ENCODE peak calls at places on chromosome 5, in six cellular contexts. K is stomach, H is H1, P is HCT116, N is spleen, X is prostate gland. F is an unnamed sample.
A peak's percentile ranks its signal among the peaks of the same experiment; 100 is the strongest.

GRCh38 chr5:168590666-168591065 is 11.5 kb upstream of the PANK3 start:
- DNase-seq in K (no peak), X (no peak), P (no peak), N (no peak), H (no peak), F (no peak)

GRCh38 chr5:179975713-179976030 is 68.0 kb upstream of the TBC1D9B start:
- DNase-seq in X (no peak), N (no peak), K (no peak), H (no peak), P (no peak), F (no peak)

GRCh38 chr5:161507591-161507990 is 38.9 kb downstream of the GABRB2 start:
- DNase-seq in H (no peak), P (no peak), K (no peak), N (no peak), X (no peak), F (no peak)

GRCh38 chr5:65062684-65063083 is 294.0 kb downstream of the CWC27 start:
- DNase-seq in P (no peak), K (no peak), H (no peak), N (no peak), X (no peak), F (no peak)

GRCh38 chr5:72178910-72179815 is 71.9 kb downstream of the MAP1B start:
- DNase-seq in X (peak; percentile 67), P (peak; percentile 28), H (no peak), N (no peak), K (no peak), F (peak; percentile 80)

GRCh38 chr5:130546216-130546615 is 618.8 kb downstream of the HINT1 start:
- DNase-seq in X (no peak), H (no peak), N (no peak), K (no peak), P (no peak), F (no peak)

GRCh38 chr5:176608937-176609723 is 826 bp downstream of the GPRIN1 start:
- DNase-seq in X (no peak), P (no peak), H (no peak), N (no peak), K (no peak), F (no peak)

GRCh38 chr5:74630387-74631087 is 10.0 kb downstream of the ENC1 start:
- DNase-seq in P (no peak), K (no peak), N (no peak), X (no peak), H (no peak), F (no peak)

GRCh38 chr5:50874277-50874984 is 208.0 kb downstream of the PARP8 start:
- DNase-seq in P (no peak), H (no peak), K (no peak), N (no peak), X (no peak), F (no peak)

GRCh38 chr5:174431504-174431903 is 292.9 kb upstream of the MSX2 start:
- DNase-seq in P (no peak), K (no peak), H (no peak), X (no peak), N (no peak), F (no peak)

GRCh38 chr5:79436224-79436623 is 77.7 kb downstream of the HOMER1 start:
- DNase-seq in X (no peak), N (no peak), H (no peak), K (no peak), P (no peak), F (no peak)

GRCh38 chr5:164203581-164204225 is 698.3 kb downstream of the MAT2B start:
- DNase-seq in N (no peak), X (no peak), P (no peak), H (no peak), K (no peak), F (no peak)

GRCh38 chr5:28648108-28648507 is 1609.7 kb upstream of the CDH9 start:
- DNase-seq in P (no peak), K (no peak), N (no peak), X (no peak), H (no peak), F (no peak)
- TF ChIP-seq POLR2AphosphoS5 in P (no peak), K (no peak), N (no peak), X (no peak), H (no peak), F (no peak)

DNA sequence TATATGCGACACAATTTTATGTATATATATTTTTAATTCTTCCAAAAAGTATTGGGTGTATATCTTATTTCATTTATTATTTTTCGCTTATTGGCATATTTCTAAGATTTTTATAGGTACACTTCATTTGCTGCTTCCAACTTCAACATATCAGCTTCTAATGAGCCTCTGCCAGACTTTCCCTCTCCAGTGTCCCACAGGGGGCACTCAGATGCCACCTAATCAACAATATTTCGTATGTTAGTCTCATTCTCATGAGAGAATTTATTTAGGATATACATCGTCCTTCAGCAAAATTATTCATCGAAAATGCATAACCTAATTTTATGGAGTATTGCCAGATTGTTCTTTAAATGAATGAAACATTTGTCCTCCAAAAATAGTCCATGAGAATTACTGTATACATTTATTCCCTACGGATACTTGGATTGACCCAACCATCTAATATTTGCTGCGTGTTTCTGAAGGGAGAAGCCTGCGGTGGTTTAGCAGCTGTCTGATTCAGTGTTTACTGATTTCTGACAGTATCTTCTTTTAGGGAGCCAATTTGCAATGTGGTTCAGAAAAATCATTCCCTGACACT is 100.6 kb upstream of the SELENOP start:
- DNase-seq in X (peak; percentile 27), H (no peak), N (no peak), P (peak; percentile 51), K (no peak), F (no peak)
- TF ChIP-seq CTCF in X (peak; percentile 7), H (no peak), N (peak; percentile 55), P (peak; percentile 62), K (no peak), F (no peak)

DNA sequence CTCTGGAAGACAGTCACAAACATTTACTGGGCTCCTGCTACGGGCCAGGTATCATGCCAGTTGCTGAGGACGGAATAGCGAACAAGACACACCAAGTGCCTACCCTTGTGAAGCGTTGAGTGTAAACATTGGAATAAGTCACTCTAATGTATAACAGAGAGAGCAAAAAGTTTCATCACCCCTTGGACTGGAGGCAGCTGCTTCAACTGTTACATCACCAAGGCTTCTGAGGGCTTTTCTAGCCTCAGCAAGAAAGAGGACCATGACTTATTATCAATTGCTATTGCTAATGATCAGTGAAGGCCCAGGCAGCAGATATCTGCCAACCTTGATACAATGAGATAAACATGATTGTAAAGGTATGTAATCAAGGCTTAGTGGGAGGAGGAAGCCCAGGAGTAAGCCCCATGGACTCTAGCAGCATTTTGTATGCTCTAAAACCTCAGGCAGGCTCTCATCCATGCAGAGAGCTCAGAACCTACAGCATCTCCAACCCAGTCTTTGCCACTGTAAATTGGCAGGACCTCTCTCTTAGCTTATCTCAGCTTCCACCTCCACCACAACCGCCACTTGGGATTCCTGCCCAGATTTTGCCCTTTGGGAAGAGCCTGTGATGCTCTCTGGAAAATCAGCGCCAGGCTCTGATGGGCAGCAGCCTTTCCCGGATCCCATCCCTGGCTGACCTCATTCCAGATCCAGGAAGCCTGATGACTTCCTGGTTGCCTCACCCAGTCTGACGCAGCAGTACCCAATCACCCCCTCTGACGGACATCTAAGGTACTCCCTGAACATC is 54.5 kb downstream of the ADAM19 start:
- DNase-seq in H (no peak), N (no peak), P (no peak), X (no peak), K (no peak), F (no peak)
- TF ChIP-seq POLR2AphosphoS5 in H (no peak), N (peak; percentile 74), P (no peak), X (no peak), K (peak; percentile 74), F (peak; percentile 55)

GRCh38 chr5:1867114-1867814 is 15.5 kb downstream of the IRX4 start:
- DNase-seq in H (no peak), K (no peak), N (no peak), X (no peak), P (no peak), F (no peak)

GRCh38 chr5:1864896-1865440 is 17.8 kb downstream of the IRX4 start:
- DNase-seq in N (no peak), X (no peak), K (no peak), P (no peak), H (no peak), F (no peak)

GRCh38 chr5:1865486-1865885 is 17.2 kb downstream of the IRX4 start:
- DNase-seq in N (no peak), K (no peak), H (no peak), P (no peak), X (no peak), F (no peak)

GRCh38 chr5:1867815-1868143 is 14.9 kb downstream of the IRX4 start:
- DNase-seq in N (no peak), K (no peak), H (no peak), X (no peak), P (no peak), F (no peak)

DNA sequence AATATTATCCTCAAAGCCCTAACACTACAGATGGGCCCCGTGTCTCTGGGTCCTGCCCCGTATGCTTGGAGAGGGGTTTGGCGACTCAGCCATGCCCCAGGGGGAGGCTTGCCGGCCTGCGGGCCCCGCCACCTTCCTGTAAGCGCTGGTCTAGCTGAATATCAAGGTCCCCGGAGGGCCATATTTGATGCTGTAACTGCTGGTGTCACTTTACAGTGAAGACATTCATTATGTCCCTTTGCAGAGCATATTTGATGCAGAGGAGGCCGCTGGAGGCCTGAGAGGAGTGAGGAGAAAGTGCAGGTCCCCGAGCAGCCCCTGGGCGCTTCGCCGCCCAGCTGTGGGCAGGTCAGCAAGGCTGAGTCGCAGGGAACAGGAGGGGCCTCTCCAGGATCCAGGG is 16.8 kb downstream of the IRX4 start:
- DNase-seq in N (no peak), P (no peak), X (no peak), K (no peak), H (no peak), F (no peak)
- TF ChIP-seq CTCF in N (no peak), P (no peak), X (no peak), K (no peak), H (no peak), F (no peak)

DNA sequence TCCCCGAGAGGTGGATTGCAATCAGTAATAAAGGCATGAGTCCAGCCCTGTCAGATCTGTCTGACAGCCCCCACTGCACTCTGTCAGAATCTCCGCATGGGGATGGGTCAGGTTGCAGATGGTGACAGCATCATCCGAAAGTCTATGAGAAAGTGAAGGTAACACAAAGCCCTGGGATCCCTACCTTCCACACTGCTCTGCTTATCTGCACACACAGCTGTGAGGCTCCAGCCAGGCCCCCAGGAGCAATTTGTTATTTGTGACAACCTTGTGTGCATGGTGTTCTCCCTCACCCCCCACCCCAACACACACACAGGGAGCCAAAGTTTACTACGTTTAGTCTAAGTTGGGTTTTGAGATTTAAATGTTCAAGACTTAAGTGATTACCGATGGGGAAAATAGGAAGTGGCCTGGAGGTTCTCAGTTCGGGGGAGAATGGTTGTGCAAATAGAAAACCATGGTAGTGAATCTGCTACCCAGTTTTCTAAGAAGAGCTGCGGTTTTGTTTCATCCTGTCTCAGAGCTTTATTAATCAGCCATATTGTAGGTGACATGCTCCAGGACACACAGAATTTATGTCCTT is 92.7 kb downstream of the SV2C start:
- DNase-seq in X (no peak), H (no peak), N (no peak), P (no peak), K (no peak), F (no peak)
- TF ChIP-seq POLR2AphosphoS5 in X (no peak), H (no peak), N (no peak), P (no peak), K (no peak), F (no peak)

GRCh38 chr5:128667148-128667547 is 129.1 kb upstream of the FBN2 start:
- DNase-seq in H (no peak), P (no peak), X (no peak), K (no peak), N (no peak), F (no peak)
- TF ChIP-seq CTCF in H (no peak), P (peak; percentile 30), X (no peak), K (no peak), N (no peak), F (no peak)

F was measured in breast epithelium.